ENCODE peak calls at places on chromosomes 16 and 17, in nine cellular contexts. W is HCT116, Z is body of pancreas, I is breast epithelium, S is fibroblast of lung, L is left lung, U is uterus, F is ovary, E is suprapubic skin. Y is an unnamed sample.

GRCh38 chr17:70169707-70170597 is 620 bp downstream of the KCNJ2 start:
- DNase-seq in Z (peak), F (no peak), L (no peak), W (no peak), U (no peak), E (no peak), I (no peak), S (peak), Y (no peak)

GRCh38 chr17:38872671-38873385 is 3.0 kb downstream of the LASP1 start:
- DNase-seq in W (no peak), F (no peak), L (no peak), E (no peak), U (no peak), S (no peak), I (no peak), Z (peak), Y (no peak)

GRCh38 chr17:72725432-72726068 is 366.9 kb downstream of the SLC39A11 start:
- DNase-seq in F (peak), U (peak), E (no peak), L (peak), I (peak), Z (peak), W (peak), S (peak), Y (no peak)

GRCh38 chr17:2102931-2103398 is 48.1 kb downstream of the HIC1 start:
- DNase-seq in E (no peak), F (no peak), I (no peak), W (peak), S (peak), U (no peak), L (peak), Z (no peak), Y (no peak)

GRCh38 chr17:73943416-73943770 is 260.1 kb upstream of the RPL38 start:
- DNase-seq in F (no peak), U (no peak), S (no peak), L (no peak), W (no peak), E (no peak), Z (no peak), I (no peak), Y (no peak)

GRCh38 chr16:83574388-83574787 is 233.4 kb upstream of the HSBP1 start:
- DNase-seq in E (no peak), L (no peak), Z (no peak), S (peak), W (peak), U (no peak), I (no peak), F (no peak), Y (no peak)

GRCh38 chr16:457732-458400 is 32.4 kb downstream of the RAB11FIP3 start:
- DNase-seq in E (no peak), F (peak), I (no peak), U (no peak), W (no peak), L (no peak), S (no peak), Z (peak), Y (no peak)

GRCh38 chr16:87702325-87702811 is 63.4 kb downstream of the KLHDC4 start:
- DNase-seq in I (no peak), S (no peak), W (no peak), L (no peak), F (no peak), U (no peak), Z (peak), E (no peak), Y (no peak)

GRCh38 chr16:47849736-47850135 is 306.1 kb downstream of the ABCC12 start:
- DNase-seq in Z (no peak), W (no peak), I (no peak), U (no peak), F (no peak), S (no peak), E (no peak), L (no peak), Y (no peak)

GRCh38 chr16:89199241-89200123 is 855 bp downstream of the SLC22A31 start:
- DNase-seq in Z (no peak), E (peak), L (no peak), S (no peak), F (no peak), U (no peak), W (no peak), I (no peak), Y (no peak)

GRCh38 chr16:79580465-79581200 is 19.9 kb downstream of the MAF start:
- DNase-seq in W (no peak), S (no peak), L (no peak), U (no peak), Z (no peak), E (no peak), F (no peak), I (no peak), Y (no peak)

GRCh38 chr16:12515771-12516170 is 287.9 kb downstream of the CPPED1 start:
- DNase-seq in U (no peak), E (no peak), F (no peak), W (no peak), S (no peak), I (no peak), Z (no peak), L (no peak), Y (no peak)

GRCh38 chr17:82593590-82594087 is 54.6 kb downstream of the WDR45B start:
- DNase-seq in S (no peak), U (no peak), Z (no peak), L (no peak), W (no peak), I (no peak), F (no peak), E (peak), Y (no peak)

GRCh38 chr17:8062435-8062806 is 23.6 kb downstream of the ALOX15B start:
- DNase-seq in W (no peak), Z (no peak), S (peak), U (no peak), I (no peak), L (no peak), F (no peak), E (no peak), Y (no peak)

GRCh38 chr17:62827722-62828498 is 19.8 kb upstream of the MARCHF10 start:
- DNase-seq in I (no peak), E (no peak), L (no peak), W (no peak), F (no peak), U (no peak), S (peak), Z (no peak), Y (no peak)

GRCh38 chr17:732788-733720 is 658 bp downstream of the TLCD3A start:
- DNase-seq in W (no peak), F (peak), I (no peak), S (peak), E (no peak), L (peak), Z (peak), U (peak), Y (no peak)

GRCh38 chr17:6450926-6451717 is 6.9 kb downstream of the PIMREG start:
- DNase-seq in F (no peak), W (no peak), S (no peak), I (no peak), Z (no peak), E (no peak), L (no peak), U (no peak), Y (no peak)

GRCh38 chr16:57265850-57266530 is 18.5 kb downstream of the PLLP start:
- DNase-seq in L (peak), S (peak), W (no peak), F (peak), I (peak), Z (peak), E (no peak), U (peak), Y (no peak)

GRCh38 chr17:67095803-67096202 is 51.4 kb downstream of the CACNG1 start:
- DNase-seq in U (no peak), E (no peak), W (no peak), L (no peak), S (peak), F (no peak), I (no peak), Z (no peak), Y (no peak)

GRCh38 chr17:28712037-28712704 is 483 bp upstream of the PROCA1 start:
- DNase-seq in W (no peak), L (peak), Z (peak), I (no peak), S (no peak), E (no peak), U (peak), F (no peak), Y (no peak)

GRCh38 chr17:81340606-81341346 is 45.7 kb upstream of the SLC38A10 start:
- DNase-seq in F (peak), Z (peak), S (peak), E (no peak), U (no peak), I (no peak), L (no peak), W (no peak), Y (no peak)

GRCh38 chr17:81341347-81342061 is 46.4 kb upstream of the SLC38A10 start:
- DNase-seq in W (no peak), L (no peak), S (peak), F (no peak), U (no peak), E (no peak), I (no peak), Z (no peak), Y (no peak)

GRCh38 chr17:81342062-81342699 is 47.1 kb upstream of the SLC38A10 start:
- DNase-seq in W (no peak), L (no peak), U (no peak), F (no peak), I (no peak), E (no peak), S (peak), Z (no peak), Y (no peak)

GRCh38 chr17:81345211-81346089 is 49.8 kb upstream of the BAHCC1 start:
- DNase-seq in E (peak), I (peak), L (peak), S (peak), Z (peak), F (peak), W (no peak), U (peak), Y (peak)

DNA sequence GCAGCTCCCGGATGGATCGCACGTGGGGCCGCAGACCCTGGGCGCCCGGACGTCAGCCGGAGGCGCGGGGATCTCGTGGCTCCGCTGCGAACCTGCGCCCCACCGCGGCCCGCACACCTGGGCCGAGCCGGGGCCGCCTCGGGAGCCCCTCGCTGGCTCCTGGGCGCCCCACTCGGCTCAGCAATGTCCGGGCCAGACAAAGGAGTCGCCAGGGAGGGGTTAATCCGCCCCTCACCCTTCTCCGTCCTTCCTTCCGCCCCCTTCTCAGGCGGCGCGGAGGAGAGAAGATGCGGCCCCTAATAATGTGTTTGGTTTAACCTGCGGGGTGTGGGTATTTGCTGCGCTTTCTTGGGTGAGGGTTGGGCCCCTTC is 47.6 kb upstream of the SLC38A10 start:
- DNase-seq in F (peak), L (peak), S (peak), I (no peak), Z (no peak), W (no peak), E (no peak), U (no peak), Y (no peak)
- H3K27ac ChIP-seq in F (peak), L (peak), S (peak), I (peak), Z (peak), W (peak), E (peak), U (peak), Y (peak)

GRCh38 chr16:30409125-30410060 is 2.0 kb downstream of the ZNF771 start:
- DNase-seq in S (peak), W (peak), U (peak), E (peak), F (peak), Z (peak), I (peak), L (peak), Y (peak)

GRCh38 chr16:30413116-30413806 is 5.9 kb downstream of the ZNF771 start:
- DNase-seq in U (no peak), L (no peak), F (no peak), Z (no peak), I (no peak), S (no peak), E (no peak), W (no peak), Y (no peak)

GRCh38 chr16:30406911-30407793 is at the start of gene ZNF771:
- DNase-seq in E (peak), F (peak), W (peak), I (peak), U (peak), S (peak), L (peak), Z (peak), Y (peak)

DNA sequence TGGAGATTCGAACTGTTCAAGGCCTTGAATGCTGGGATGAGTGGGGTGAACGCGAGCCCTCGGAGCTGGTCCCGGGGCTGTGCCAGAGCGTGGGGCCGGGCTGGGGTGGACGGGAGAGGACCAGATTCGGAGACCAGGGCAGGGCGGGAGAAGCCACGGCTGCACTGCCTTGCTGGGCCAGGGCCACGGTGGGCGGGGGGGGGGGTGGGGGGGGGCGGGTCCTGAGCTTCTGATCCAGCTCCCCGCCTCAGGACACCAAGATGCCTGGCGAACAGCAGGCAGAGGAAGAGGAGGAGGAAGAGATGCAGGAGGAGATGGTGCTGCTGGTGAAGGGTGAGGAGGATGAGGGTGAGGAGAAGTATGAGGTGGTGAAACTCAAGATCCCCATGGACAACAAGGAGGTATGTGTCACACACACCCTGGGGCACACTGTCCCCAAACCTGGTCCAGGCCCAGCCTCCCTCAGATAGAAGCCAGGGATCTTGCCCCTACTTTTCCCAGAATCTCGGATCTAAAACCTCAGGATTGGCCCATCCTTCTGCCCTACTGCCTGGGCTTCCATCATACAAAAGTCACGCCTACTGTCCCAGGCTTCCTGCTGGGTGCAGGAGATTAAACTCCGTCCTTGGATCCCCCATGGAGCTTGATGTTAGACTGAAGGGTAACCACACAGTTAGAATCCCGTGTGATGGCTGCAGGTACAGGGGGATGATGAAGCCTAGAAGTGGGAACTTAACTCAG is 558 bp downstream of the ZNF771 start:
- DNase-seq in W (no peak), I (no peak), L (no peak), E (no peak), F (no peak), S (no peak), U (no peak), Z (no peak), Y (no peak)
- H3K27ac ChIP-seq in W (peak), I (peak), L (peak), E (peak), F (peak), S (peak), U (peak), Z (peak), Y (peak)

GRCh38 chr17:49146620-49147306 is 14.2 kb downstream of the B4GALNT2 start:
- DNase-seq in W (peak), L (no peak), Z (no peak), S (peak), F (no peak), I (no peak), E (no peak), U (no peak), Y (no peak)
- H3K27ac ChIP-seq in W (no peak), L (no peak), Z (no peak), S (peak), F (no peak), I (no peak), E (no peak), U (no peak), Y (no peak)

GRCh38 chr17:19249681-19250080 is 12.5 kb downstream of the EPN2 start:
- DNase-seq in S (peak), W (no peak), L (no peak), Z (no peak), E (no peak), U (peak), I (no peak), F (peak), Y (no peak)

GRCh38 chr17:19248923-19249574 is 11.9 kb downstream of the EPN2 start:
- DNase-seq in F (peak), Z (peak), E (no peak), S (peak), L (peak), U (peak), I (no peak), W (no peak), Y (no peak)

GRCh38 chr17:19247423-19247822 is 10.3 kb downstream of the EPN2 start:
- DNase-seq in U (no peak), S (no peak), W (no peak), F (no peak), L (peak), Z (no peak), I (no peak), E (no peak), Y (no peak)

GRCh38 chr17:19250421-19251141 is 13.4 kb downstream of the EPN2 start:
- DNase-seq in F (no peak), S (no peak), E (no peak), Z (peak), I (peak), U (no peak), W (no peak), L (no peak), Y (no peak)

DNA sequence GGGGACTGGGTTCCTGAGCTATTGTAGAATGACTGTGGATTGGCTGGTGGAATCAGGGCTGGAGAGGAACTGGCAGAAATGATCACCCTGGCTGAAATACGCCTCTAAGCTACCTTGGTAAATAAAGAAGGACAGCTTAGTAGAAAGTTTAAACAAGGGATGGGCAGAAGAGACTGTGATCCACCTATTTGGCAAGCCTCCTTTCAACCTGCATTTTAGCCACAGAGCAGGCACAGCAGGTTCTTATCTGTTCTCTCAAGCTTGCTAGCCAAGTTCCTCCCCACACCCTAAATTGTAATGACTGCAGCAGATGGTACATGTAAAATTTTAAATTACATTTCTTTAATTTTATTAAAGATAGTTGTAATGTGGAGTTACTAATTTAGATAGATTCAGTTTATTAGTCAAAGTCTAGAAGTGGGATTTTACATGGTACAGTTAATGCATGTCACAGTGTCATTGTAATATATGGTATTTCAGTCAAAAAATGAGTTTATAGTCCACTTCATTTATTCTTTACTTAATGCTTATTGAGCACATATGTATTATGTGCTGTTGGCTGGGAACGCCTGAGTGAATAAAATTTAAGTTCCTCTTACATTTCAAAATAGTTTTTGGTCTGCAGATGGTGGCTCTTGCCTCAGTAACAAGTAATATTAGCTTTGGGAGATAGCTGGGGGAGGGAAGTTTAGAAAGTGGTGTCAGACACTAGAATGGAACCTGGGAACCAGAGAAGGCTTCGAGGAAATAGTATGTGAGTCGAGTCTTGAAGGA is 11.2 kb downstream of the EPN2 start:
- DNase-seq in U (no peak), L (no peak), Z (no peak), I (no peak), W (no peak), S (no peak), F (no peak), E (no peak), Y (no peak)
- H3K27ac ChIP-seq in U (peak), L (peak), Z (no peak), I (peak), W (no peak), S (peak), F (peak), E (peak), Y (peak)

GRCh38 chr16:3059041-3059722 is 6.3 kb upstream of the IL32 start:
- DNase-seq in L (peak), S (peak), I (peak), Z (peak), F (peak), E (peak), U (peak), W (peak), Y (peak)

GRCh38 chr16:3060339-3061127 is 4.9 kb upstream of the IL32 start:
- DNase-seq in I (no peak), U (no peak), S (no peak), W (no peak), E (no peak), Z (no peak), L (no peak), F (no peak), Y (no peak)

GRCh38 chr16:3058173-3059030 is 7.0 kb upstream of the IL32 start:
- DNase-seq in U (no peak), I (peak), Z (peak), L (peak), E (no peak), S (no peak), W (peak), F (no peak), Y (no peak)

GRCh38 chr16:3057181-3058166 is 8.0 kb upstream of the IL32 start:
- DNase-seq in W (no peak), I (no peak), L (no peak), U (no peak), S (no peak), F (no peak), Z (no peak), E (no peak), Y (no peak)

GRCh38 chr16:3059723-3060242 is 5.7 kb upstream of the IL32 start:
- DNase-seq in W (no peak), S (no peak), F (no peak), E (no peak), I (no peak), Z (no peak), U (no peak), L (no peak), Y (no peak)
- H3K27ac ChIP-seq in W (peak), S (peak), F (no peak), E (peak), I (peak), Z (peak), U (peak), L (peak), Y (peak)

GRCh38 chr17:76512366-76513305 is 11.4 kb upstream of the RHBDF2 start:
- DNase-seq in S (no peak), F (no peak), L (no peak), W (no peak), E (no peak), U (no peak), I (no peak), Z (no peak), Y (no peak)
- H3K27ac ChIP-seq in S (no peak), F (no peak), L (no peak), W (no peak), E (no peak), U (no peak), I (peak), Z (no peak), Y (no peak)

GRCh38 chr16:2720719-2721633 is 952 bp upstream of the PRSS27 start:
- DNase-seq in Z (peak), S (peak), F (peak), I (peak), W (peak), L (peak), E (peak), U (peak), Y (peak)
- H3K27ac ChIP-seq in Z (peak), S (peak), F (no peak), I (peak), W (peak), L (peak), E (peak), U (peak), Y (no peak)

Y was measured in thoracic aorta.